ENCODE peak calls at places on chromosomes 13 and 19, in eight cellular contexts. K, R, Y, G, P, C, A and Z are unnamed samples. For H3K4me1, the result is how much of the 10 kb centered on the place peaks cover.

GRCh38 chr13:79485014-79485441 is 4.1 kb downstream of the NDFIP2 start:
- DNase-seq in K (no peak), R (peak), Y (peak), G (no peak), P (peak), C (no peak), A (no peak), Z (no peak)

GRCh38 chr19:49391581-49392399 is 3.7 kb downstream of the KASH5 start:
- DNase-seq in K (peak), R (peak), Y (peak), G (peak), P (peak), C (peak), A (peak), Z (peak)

GRCh38 chr19:30074741-30075460 is 132.9 kb downstream of the URI1 start:
- DNase-seq in K (no peak), R (no peak), Y (no peak), G (no peak), P (no peak), C (no peak), A (no peak), Z (no peak)

GRCh38 chr13:52002361-52002760 is 8.9 kb downstream of the ATP7B start:
- DNase-seq in K (no peak), R (no peak), Y (no peak), G (no peak), P (no peak), C (no peak), A (no peak), Z (peak)

GRCh38 chr13:89750371-89750770 is 1597.1 kb upstream of the MIR17HG start:
- DNase-seq in K (no peak), R (no peak), Y (no peak), G (no peak), P (no peak), C (no peak), A (no peak), Z (no peak)

GRCh38 chr13:48236528-48237353 is 3.7 kb downstream of the ITM2B start:
- DNase-seq in K (no peak), R (no peak), Y (peak), G (no peak), P (no peak), C (no peak), A (no peak), Z (no peak)

GRCh38 chr19:8334458-8335342 is 8.4 kb downstream of the KANK3 start:
- DNase-seq in K (peak), R (peak), Y (peak), G (no peak), P (peak), C (peak), A (peak), Z (peak)

GRCh38 chr19:43527860-43528622 is 1.0 kb upstream of the ETHE1 start:
- DNase-seq in K (no peak), R (peak), Y (peak), G (no peak), P (no peak), C (no peak), A (no peak), Z (no peak)

GRCh38 chr13:102845630-102846260 is at the start of gene ERCC5:
- DNase-seq in K (peak), R (peak), Y (peak), G (peak), P (peak), C (peak), A (peak), Z (peak)

GRCh38 chr13:75554981-75555380 is 5.4 kb downstream of the UCHL3 start:
- DNase-seq in K (no peak), R (peak), Y (peak), G (no peak), P (no peak), C (no peak), A (no peak), Z (no peak)

GRCh38 chr19:21047712-21048111 is 27.3 kb downstream of the ZNF430 start:
- DNase-seq in K (no peak), R (no peak), Y (no peak), G (no peak), P (no peak), C (no peak), A (no peak), Z (no peak)

GRCh38 chr13:52848455-52849190 is at the start of gene PCDH8:
- DNase-seq in K (no peak), R (no peak), Y (peak), G (no peak), P (peak), C (peak), A (peak), Z (peak)

GRCh38 chr13:19605161-19605955 is 28.1 kb upstream of the MPHOSPH8 start:
- DNase-seq in K (no peak), R (peak), Y (no peak), G (no peak), P (no peak), C (no peak), A (no peak), Z (no peak)

GRCh38 chr19:1746401-1747284 is 6.7 kb upstream of the ONECUT3 start:
- DNase-seq in K (no peak), R (peak), Y (peak), G (no peak), P (no peak), C (no peak), A (no peak), Z (no peak)

GRCh38 chr13:100508996-100509395 is 79.6 kb downstream of the GGACT start:
- DNase-seq in K (no peak), R (no peak), Y (no peak), G (no peak), P (no peak), C (no peak), A (no peak), Z (no peak)

GRCh38 chr13:33927315-33927714 is 109.4 kb downstream of the RFC3 start:
- DNase-seq in K (no peak), R (peak), Y (peak), G (no peak), P (peak), C (no peak), A (no peak), Z (no peak)

GRCh38 chr19:16111909-16112752 is 442 bp downstream of the RAB8A start:
- DNase-seq in K (peak), R (no peak), Y (peak), G (no peak), P (no peak), C (no peak), A (no peak), Z (no peak)
- H3K4me2 ChIP-seq in K (peak), R (peak), Y (peak), G (peak), P (peak), C (peak), A (peak), Z (peak)

DNA sequence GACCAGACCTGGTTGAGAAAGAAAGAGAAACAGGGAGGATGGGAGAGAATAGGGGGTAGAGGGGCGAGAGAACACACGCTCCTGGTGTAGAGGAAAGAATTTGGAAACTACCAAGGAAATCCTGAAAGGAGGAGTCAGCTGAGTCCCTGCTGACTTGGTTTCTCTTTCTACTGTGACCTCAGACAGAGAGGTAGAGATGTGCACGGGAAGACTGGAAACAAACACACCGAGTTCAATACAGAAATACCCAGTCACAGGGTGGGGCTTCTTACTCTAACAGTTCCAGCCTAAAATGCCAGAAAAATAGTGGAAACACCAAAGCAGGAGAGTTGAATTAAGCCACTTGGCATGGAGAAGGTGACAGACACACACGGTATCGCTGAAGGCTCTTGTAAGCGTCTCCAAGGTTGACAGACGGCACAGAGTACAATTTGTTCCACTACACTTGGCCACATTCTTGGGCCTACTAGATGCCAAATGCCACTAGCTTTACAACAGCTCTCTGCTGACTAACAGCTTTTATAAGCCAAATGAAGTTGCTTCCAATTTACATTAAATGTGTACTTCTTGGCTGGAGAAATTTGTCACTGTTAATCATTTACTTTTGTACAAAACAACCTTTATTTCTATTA is 28.0 kb downstream of the LATS2 start:
- DNase-seq in K (no peak), R (peak), Y (peak), G (no peak), P (no peak), C (no peak), A (no peak), Z (no peak)
- TF ChIP-seq EZH2phosphoT487 in K (no peak), R (no peak), Y (no peak), G (no peak), P (no peak), C (no peak), A (no peak), Z (no peak)

GRCh38 chr19:44871809-44872208 is 19.2 kb upstream of the TOMM40 start:
- DNase-seq in K (no peak), R (no peak), Y (no peak), G (no peak), P (no peak), C (no peak), A (no peak), Z (no peak)

GRCh38 chr19:44869728-44870470 is 21.2 kb upstream of the TOMM40 start:
- DNase-seq in K (no peak), R (peak), Y (peak), G (no peak), P (no peak), C (no peak), A (no peak), Z (no peak)

GRCh38 chr19:44874317-44874716 is 16.7 kb upstream of the TOMM40 start:
- DNase-seq in K (no peak), R (no peak), Y (no peak), G (no peak), P (no peak), C (no peak), A (no peak), Z (no peak)

GRCh38 chr19:44875666-44876418 is 15.2 kb upstream of the TOMM40 start:
- DNase-seq in K (no peak), R (peak), Y (no peak), G (no peak), P (no peak), C (no peak), A (no peak), Z (no peak)

DNA sequence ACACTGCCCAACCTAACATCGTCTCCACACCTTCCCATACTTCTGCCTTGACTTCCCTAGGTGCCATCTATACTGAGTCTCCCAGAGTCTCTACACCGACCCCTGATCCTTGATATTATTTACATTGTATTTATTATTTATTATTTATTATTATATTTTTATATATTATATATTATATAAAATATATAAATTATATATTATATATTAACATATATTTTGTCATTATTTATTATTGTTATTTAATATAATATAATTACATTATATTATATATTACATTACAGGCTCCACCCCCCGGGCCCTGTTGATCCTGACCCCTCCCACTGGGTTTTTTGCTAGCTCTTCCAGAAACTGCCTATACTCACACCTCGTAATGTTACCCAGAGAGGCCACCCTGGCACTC is 18.4 kb upstream of the TOMM40 start:
- DNase-seq in K (no peak), R (no peak), Y (no peak), G (no peak), P (no peak), C (no peak), A (no peak), Z (no peak)
- H3K4me1 ChIP-seq in K (under half), R (under half), Y (under half), G (under half), P (under half), C (under half), A (under half), Z (under half)

GRCh38 chr13:24463078-24463477 is 49.5 kb downstream of the PARP4 start:
- DNase-seq in K (no peak), R (no peak), Y (no peak), G (no peak), P (no peak), C (no peak), A (no peak), Z (no peak)
- H3K4me2 ChIP-seq in K (no peak), R (no peak), Y (no peak), G (no peak), P (no peak), C (no peak), A (no peak), Z (no peak)

GRCh38 chr19:39937094-39937493 is 2.7 kb upstream of the FCGBP start:
- DNase-seq in K (peak), R (no peak), Y (no peak), G (no peak), P (no peak), C (no peak), A (no peak), Z (no peak)
- TF ChIP-seq EZH2phosphoT487 in K (no peak), R (no peak), Y (no peak), G (no peak), P (no peak), C (no peak), A (no peak), Z (no peak)

DNA sequence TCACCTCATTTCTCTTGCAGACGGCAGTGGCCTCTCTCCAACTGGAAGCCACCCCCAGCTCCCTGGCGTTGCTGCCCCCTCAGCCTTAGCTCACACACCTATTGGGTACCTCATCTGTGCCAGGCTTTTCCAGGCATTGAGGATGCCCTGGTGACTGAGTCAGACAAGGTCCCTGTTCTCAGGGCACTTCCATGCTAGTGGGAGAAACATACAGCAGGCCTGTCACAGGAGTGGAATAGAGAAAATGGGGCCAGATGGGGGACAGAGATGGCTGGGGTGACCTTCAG is 33.9 kb downstream of the CAPN12 start:
- DNase-seq in K (no peak), R (no peak), Y (no peak), G (no peak), P (no peak), C (no peak), A (no peak), Z (no peak)
- H3K4me1 ChIP-seq in K (under half), R (under half), Y (under half), G (under half), P (under half), C (under half), A (under half), Z (under half)

GRCh38 chr19:44807162-44807561 is 1.7 kb upstream of the BCAM start:
- DNase-seq in K (no peak), R (peak), Y (peak), G (no peak), P (peak), C (no peak), A (no peak), Z (peak)
- H3K4me2 ChIP-seq in K (no peak), R (no peak), Y (no peak), G (no peak), P (no peak), C (no peak), A (no peak), Z (peak)

GRCh38 chr13:114016321-114017027 is 42.6 kb upstream of the C13orf46 start:
- DNase-seq in K (no peak), R (no peak), Y (no peak), G (no peak), P (no peak), C (no peak), A (no peak), Z (no peak)

GRCh38 chr13:114013952-114014629 is 40.2 kb upstream of the C13orf46 start:
- DNase-seq in K (no peak), R (no peak), Y (no peak), G (no peak), P (no peak), C (no peak), A (no peak), Z (no peak)

GRCh38 chr13:114015111-114015551 is 41.3 kb upstream of the C13orf46 start:
- DNase-seq in K (no peak), R (no peak), Y (no peak), G (no peak), P (no peak), C (no peak), A (no peak), Z (no peak)

GRCh38 chr13:114017028-114017630 is 43.3 kb upstream of the C13orf46 start:
- DNase-seq in K (no peak), R (peak), Y (peak), G (no peak), P (no peak), C (peak), A (peak), Z (peak)

DNA sequence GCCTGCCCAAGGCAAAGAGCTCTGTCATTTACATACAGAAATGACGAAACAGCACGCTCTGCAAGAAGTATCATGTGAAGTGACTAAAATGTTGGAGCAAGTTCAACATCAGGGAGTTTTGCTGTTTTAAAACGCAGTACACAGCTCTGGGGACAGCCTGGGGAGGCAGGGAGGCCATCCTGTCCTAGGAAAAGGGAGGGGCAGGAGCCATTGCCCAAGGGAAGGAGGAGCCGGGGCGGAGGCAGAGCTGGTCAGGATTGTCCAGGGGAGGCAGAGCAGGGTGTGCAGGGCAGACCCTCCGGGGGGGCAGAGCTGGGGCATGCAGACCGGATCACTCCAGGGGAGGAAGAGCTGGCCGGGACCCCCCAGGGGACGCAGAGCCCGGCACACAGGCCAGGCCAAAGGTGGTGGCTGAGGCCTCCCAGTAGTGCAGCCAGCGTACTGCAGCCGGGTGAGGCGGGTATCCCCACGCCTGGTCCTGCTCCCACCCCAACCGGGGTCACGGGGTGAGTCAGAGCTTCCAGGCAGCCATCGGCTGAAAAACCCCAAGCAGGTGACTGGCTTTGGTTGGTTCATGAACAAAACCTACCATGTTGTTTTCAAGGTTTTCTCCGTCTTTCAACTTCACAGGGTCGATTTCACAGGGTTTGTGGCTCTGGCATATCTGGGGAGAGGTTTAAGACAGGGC is 41.9 kb upstream of the C13orf46 start:
- DNase-seq in K (no peak), R (peak), Y (peak), G (no peak), P (no peak), C (no peak), A (no peak), Z (no peak)
- TF ChIP-seq EZH2phosphoT487 in K (no peak), R (no peak), Y (no peak), G (no peak), P (no peak), C (no peak), A (no peak), Z (no peak)

DNA sequence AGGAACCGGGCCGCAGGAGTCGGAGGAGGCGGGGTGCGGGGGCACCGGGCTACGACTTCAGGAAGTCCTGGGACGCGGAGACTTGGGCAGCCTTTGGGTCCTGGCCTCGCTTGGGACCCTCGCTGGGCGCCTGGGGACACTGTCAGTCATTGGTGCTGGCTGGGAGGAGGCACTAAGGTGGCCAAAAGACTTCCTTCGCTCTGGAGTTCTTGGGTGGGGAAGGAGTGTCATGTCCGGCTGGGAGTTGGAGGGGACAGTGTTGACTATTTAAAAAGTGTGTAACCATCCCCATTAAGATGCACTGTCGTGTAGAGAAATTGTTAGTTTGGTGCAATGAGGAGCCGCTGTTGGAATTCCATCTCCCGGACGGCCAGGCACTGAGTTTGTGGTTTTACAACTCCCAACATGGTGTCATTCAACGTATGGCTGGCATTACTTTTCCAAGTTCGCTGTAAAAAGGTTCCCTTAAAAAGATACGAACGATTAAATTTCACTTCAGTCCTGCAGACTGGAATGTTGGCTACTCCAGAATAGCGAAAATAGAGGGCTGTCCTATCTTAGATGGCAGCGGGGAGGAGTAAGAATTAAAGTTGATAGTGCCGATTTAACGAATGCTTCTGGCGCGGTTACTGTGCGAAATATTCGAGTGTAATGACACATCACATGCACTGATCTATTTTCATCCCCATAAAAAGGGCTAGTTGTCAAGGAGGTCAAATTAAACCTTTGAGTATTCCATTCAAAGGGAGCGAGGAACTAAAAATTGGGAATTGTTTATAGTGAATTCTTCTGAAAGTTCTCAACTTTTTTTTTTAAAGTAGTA is 836 bp downstream of the DNAJC3 start:
- DNase-seq in K (peak), R (peak), Y (peak), G (peak), P (peak), C (no peak), A (peak), Z (peak)
- H3K4me1 ChIP-seq in K (under half), R (under half), Y (under half), G (under half), P (under half), C (under half), A (under half), Z (under half)